ENCODE peak calls at places on chromosomes 1 and 21, in nine cellular contexts. U, A, G, E, L, X, Z, O and V are unnamed samples.

GRCh38 chr1:17713993-17714392 is 41.1 kb upstream of the ACTL8 start:
- DNase-seq in L (no peak), O (no peak), G (no peak), X (no peak), U (no peak), Z (no peak), A (no peak), E (no peak), V (no peak)

GRCh38 chr1:23854568-23854967 is 13.5 kb downstream of the FUCA1 start:
- DNase-seq in O (peak; percentile 10), U (no peak), Z (no peak), X (no peak), E (no peak), L (no peak), A (no peak), G (no peak), V (no peak)

GRCh38 chr1:204641936-204642335 is 43.6 kb downstream of the LRRN2 start:
- DNase-seq in G (no peak), X (no peak), U (no peak), O (no peak), L (no peak), E (no peak), Z (no peak), A (no peak), V (no peak)

GRCh38 chr1:30704271-30704670 is 19.1 kb downstream of the MATN1 start:
- DNase-seq in A (no peak), L (no peak), X (no peak), G (no peak), U (no peak), Z (no peak), O (peak; percentile 19), E (no peak), V (no peak)

GRCh38 chr21:34091607-34092006 is 18.2 kb downstream of the MRPS6 start:
- DNase-seq in U (no peak), E (no peak), G (no peak), A (no peak), L (no peak), Z (no peak), X (no peak), O (peak; percentile 11), V (no peak)

GRCh38 chr1:9868244-9868590 is 41.9 kb downstream of the CTNNBIP1 start:
- DNase-seq in E (no peak), A (no peak), U (no peak), X (peak; percentile 75), G (no peak), O (no peak), Z (no peak), L (no peak), V (no peak)

GRCh38 chr1:28259935-28260802 is 851 bp downstream of the SESN2 start:
- DNase-seq in A (peak; percentile 47), Z (peak; percentile 71), X (peak; percentile 71), U (no peak), G (no peak), L (peak; percentile 73), O (peak; percentile 96), E (peak; percentile 79), V (peak; percentile 27)

GRCh38 chr1:163083690-163084089 is 14.5 kb downstream of the RGS4 start:
- DNase-seq in E (no peak), G (no peak), Z (no peak), A (no peak), X (no peak), O (no peak), L (peak; percentile 63), U (no peak), V (no peak)

GRCh38 chr1:183600136-183600535 is 9.9 kb upstream of the NCF2 start:
- DNase-seq in L (peak; percentile 80), O (peak; percentile 87), G (no peak), X (no peak), E (peak; percentile 61), Z (peak; percentile 84), A (no peak), U (no peak), V (no peak)

GRCh38 chr1:110647254-110647891 is 27.4 kb downstream of the KCNA3 start:
- DNase-seq in L (no peak), O (peak; percentile 83), A (no peak), X (no peak), G (no peak), E (no peak), Z (no peak), U (peak; percentile 61), V (no peak)

GRCh38 chr1:109918077-109918606 is 7.5 kb downstream of the CSF1 start:
- DNase-seq in U (no peak), Z (no peak), G (no peak), O (no peak), L (no peak), X (no peak), A (no peak), E (no peak), V (no peak)

GRCh38 chr21:45050786-45051489 is 23.4 kb upstream of the ADARB1 start:
- DNase-seq in G (no peak), X (no peak), A (no peak), U (no peak), O (peak; percentile 89), E (peak; percentile 92), L (no peak), Z (peak; percentile 95), V (no peak)

GRCh38 chr1:220810179-220810653 is 23.5 kb downstream of the MTARC1 start:
- DNase-seq in E (peak; percentile 66), A (peak; percentile 70), O (peak; percentile 87), X (peak; percentile 84), L (peak; percentile 43), U (peak; percentile 45), Z (peak; percentile 70), G (peak; percentile 9), V (peak; percentile 47)

GRCh38 chr21:44578371-44579055 is 1.9 kb downstream of the KRTAP10-5 start:
- DNase-seq in L (no peak), U (no peak), Z (no peak), G (no peak), O (no peak), X (no peak), A (peak; percentile 28), E (no peak), V (no peak)

GRCh38 chr21:41660748-41661147 is 106.1 kb downstream of the RIPK4 start:
- DNase-seq in G (no peak), O (no peak), U (no peak), E (no peak), A (no peak), X (no peak), L (no peak), Z (no peak), V (no peak)

GRCh38 chr1:77557053-77557452 is 125.4 kb downstream of the ZZZ3 start:
- DNase-seq in O (no peak), E (no peak), A (no peak), Z (no peak), G (no peak), L (no peak), X (no peak), U (no peak), V (no peak)